ENCODE peak calls at places on chromosomes 5 and 9, in nine cellular contexts. L, B, J, E, A, N, W, G and M are unnamed samples.

GRCh38 chr5:71748360-71748759 is 29.3 kb downstream of the CARTPT start:
- DNase-seq in A (no peak), G (no peak), N (peak), L (peak), W (no peak), B (no peak), E (no peak), J (peak), M (no peak)

GRCh38 chr5:141508440-141508807 is 19.5 kb downstream of the PCDHGC5 start:
- DNase-seq in E (no peak), G (no peak), J (no peak), B (no peak), A (no peak), N (peak), L (no peak), W (no peak), M (no peak)

GRCh38 chr5:133552925-133553525 is 59.3 kb downstream of the FSTL4 start:
- DNase-seq in G (no peak), E (peak), A (peak), J (no peak), L (peak), N (peak), W (no peak), B (peak), M (peak)

GRCh38 chr9:88174324-88174723 is 36.0 kb upstream of the SPATA31C2 start:
- DNase-seq in N (no peak), G (no peak), A (peak), J (no peak), W (no peak), B (no peak), L (no peak), E (no peak), M (no peak)

GRCh38 chr9:80175286-80175906 is 603.6 kb downstream of the TLE4 start:
- DNase-seq in W (no peak), L (no peak), A (peak), B (no peak), G (peak), N (peak), E (peak), J (no peak), M (peak)

GRCh38 chr5:123037104-123037418 is 536 bp upstream of the PPIC start:
- DNase-seq in G (peak), L (no peak), E (no peak), A (no peak), B (no peak), W (no peak), N (no peak), J (no peak), M (no peak)

GRCh38 chr5:91541696-91542095 is 158.6 kb upstream of the ARRDC3 start:
- DNase-seq in L (no peak), B (no peak), A (no peak), E (no peak), J (no peak), G (peak), N (peak), W (no peak), M (no peak)

GRCh38 chr9:137076636-137077009 is 694 bp upstream of the UAP1L1 start:
- DNase-seq in B (no peak), J (no peak), N (no peak), E (no peak), L (peak), G (no peak), A (no peak), W (no peak), M (no peak)

GRCh38 chr9:95029720-95030119 is 287.8 kb downstream of the FANCC start:
- DNase-seq in L (no peak), E (no peak), A (no peak), G (no peak), B (no peak), N (no peak), W (no peak), J (no peak), M (no peak)

GRCh38 chr9:75712690-75713089 is 177.8 kb upstream of the PCSK5 start:
- DNase-seq in E (peak), B (no peak), J (no peak), N (peak), A (no peak), G (peak), L (no peak), W (no peak), M (no peak)

DNA sequence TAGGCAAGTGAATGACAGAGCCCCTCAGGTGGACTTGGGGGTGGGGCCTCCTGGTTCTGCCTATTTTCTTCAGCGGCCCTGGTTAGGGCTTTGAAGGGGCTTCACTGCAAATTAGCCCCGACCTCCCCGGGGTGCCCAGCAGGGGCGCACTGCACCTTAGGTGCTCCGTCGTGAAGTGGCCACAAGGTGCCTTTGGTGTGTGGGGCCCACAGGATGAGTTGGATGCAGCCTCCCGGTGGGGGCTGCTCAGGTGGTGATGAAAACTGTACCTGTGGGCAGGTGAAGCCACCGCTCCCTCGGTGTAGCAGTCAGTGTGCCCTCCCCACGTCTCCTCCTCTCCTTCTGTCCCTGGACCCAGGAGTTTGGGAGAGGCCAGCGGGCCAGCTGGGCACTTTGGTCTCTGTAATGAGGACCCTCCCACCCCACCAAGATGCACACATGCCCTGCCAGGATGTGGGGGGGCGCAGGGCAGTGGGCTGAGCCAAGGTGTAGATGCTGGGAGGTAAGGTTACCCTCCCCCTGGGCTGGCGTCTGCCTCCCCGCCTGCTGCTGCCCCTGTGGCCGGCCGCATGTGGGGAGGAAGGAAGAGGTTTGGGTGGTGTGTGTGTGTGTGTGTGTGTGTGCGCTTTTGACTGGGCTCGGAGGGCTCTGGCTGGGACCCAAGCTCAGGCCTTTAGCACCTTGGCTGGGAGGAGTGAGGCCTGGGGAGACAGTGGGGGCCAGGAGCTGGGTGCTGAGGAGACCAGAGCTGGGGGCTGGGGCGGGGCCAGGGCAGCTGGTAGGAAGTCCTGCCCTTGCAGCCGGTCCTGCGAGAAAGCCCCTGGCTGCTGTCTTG is 55.6 kb downstream of the RXRA start:
- DNase-seq in E (no peak), A (peak), B (no peak), J (no peak), G (no peak), W (no peak), N (no peak), L (peak), M (no peak)
- TF ChIP-seq CTCF in E (no peak), A (peak), B (no peak), J (no peak), G (no peak), W (no peak), N (peak), L (peak), M (no peak)

GRCh38 chr5:644509-644908 is 32.4 kb downstream of the CEP72 start:
- DNase-seq in B (no peak), W (no peak), J (no peak), G (no peak), N (no peak), A (no peak), L (peak), E (no peak), M (no peak)
- H3K4me3 ChIP-seq in B (no peak), W (no peak), J (no peak), G (no peak), N (no peak), A (no peak), L (no peak), E (no peak), M (no peak)

DNA sequence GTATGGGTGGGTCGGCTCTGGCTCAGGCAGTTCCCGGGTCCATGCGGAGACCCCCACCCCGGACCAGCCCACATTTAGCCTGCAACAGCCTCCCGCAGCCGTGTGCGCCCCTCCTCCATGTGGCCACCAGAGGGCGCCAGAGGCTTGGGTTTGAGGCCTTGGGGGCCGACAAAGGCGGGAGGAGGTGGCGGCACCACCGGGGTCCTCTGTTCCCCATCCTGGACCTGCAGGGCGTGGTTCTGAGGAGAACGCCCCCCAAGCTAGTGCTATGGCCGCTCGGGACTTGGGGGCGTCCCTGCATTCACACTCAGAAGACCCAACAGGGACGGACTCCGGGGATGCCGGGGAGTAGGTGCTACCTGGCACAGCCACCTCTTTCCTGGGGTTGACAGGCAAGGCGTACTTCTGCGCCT is 16.5 kb downstream of the ASS1 start:
- DNase-seq in B (peak), L (peak), G (no peak), E (peak), W (peak), A (peak), N (peak), J (no peak), M (no peak)
- TF ChIP-seq CTCF in B (peak), L (peak), G (peak), E (peak), W (peak), A (peak), N (peak), J (peak), M (peak)

GRCh38 chr9:131270171-131271015 is 5.9 kb downstream of the FAM78A start:
- DNase-seq in B (peak), L (peak), E (no peak), G (no peak), A (no peak), N (no peak), W (no peak), J (peak), M (no peak)

GRCh38 chr9:131273791-131274673 is 2.3 kb downstream of the FAM78A start:
- DNase-seq in E (no peak), L (no peak), A (no peak), G (no peak), N (no peak), B (no peak), W (no peak), J (no peak), M (no peak)

GRCh38 chr9:131273146-131273545 is 3.2 kb downstream of the FAM78A start:
- DNase-seq in B (no peak), E (no peak), W (no peak), J (no peak), L (peak), A (no peak), G (no peak), N (no peak), M (no peak)

GRCh38 chr9:131271506-131271931 is 4.8 kb downstream of the FAM78A start:
- DNase-seq in W (no peak), J (no peak), E (no peak), B (no peak), A (no peak), G (no peak), N (no peak), L (no peak), M (no peak)

DNA sequence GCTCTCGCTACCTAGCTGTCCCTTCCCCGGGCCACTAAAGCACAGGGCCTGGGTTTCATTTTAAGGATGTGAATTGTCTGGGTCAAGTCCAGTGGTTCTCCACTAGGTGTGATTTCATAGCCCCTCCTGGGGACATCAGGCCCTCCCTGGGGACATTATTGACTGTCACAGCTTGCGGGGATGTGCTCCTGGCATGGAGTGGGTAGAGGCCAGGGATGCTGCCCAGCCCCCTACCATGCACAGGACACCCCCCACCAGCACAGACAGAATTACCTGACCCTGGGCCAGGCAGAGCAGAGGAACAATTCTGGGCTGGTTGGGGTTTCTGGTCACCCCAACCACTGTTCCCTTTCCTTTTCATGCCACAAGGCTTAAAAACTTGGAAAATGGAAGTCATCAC is 4.1 kb downstream of the FAM78A start:
- DNase-seq in E (no peak), A (no peak), J (no peak), N (no peak), B (no peak), L (no peak), G (no peak), W (no peak), M (no peak)
- H3K4me3 ChIP-seq in E (no peak), A (no peak), J (no peak), N (no peak), B (no peak), L (no peak), G (no peak), W (no peak), M (no peak)